ENCODE peak calls at places on chromosomes 5 and 9, in ten cellular contexts. Y is tibial artery; F is IMR-90; D is CD8-positive, alpha-beta memory T cell; I is cardiac muscle cell; W is hepatocyte; H is HCT116; L is ovary; N is breast epithelium; U is H1. E is an unnamed sample.

GRCh38 chr5:142012186-142012785 is 541 bp downstream of the GNPDA1 start:
- DNase-seq in U (peak; percentile 31), N (no peak), F (no peak), W (peak; percentile 48), H (peak; percentile 48), I (peak; percentile 56), Y (peak; percentile 85), D (no peak), L (peak; percentile 41), E (peak; percentile 32)

GRCh38 chr5:37900692-37901091 is 60.9 kb upstream of the GDNF start:
- DNase-seq in W (peak; percentile 12), F (peak; percentile 53), L (peak; percentile 84), I (peak; percentile 47), N (no peak), D (no peak), U (no peak), H (peak; percentile 10), Y (peak; percentile 71), E (peak; percentile 77)

GRCh38 chr5:38162625-38163024 is 95.7 kb upstream of the EGFLAM start:
- DNase-seq in F (peak; percentile 8), U (no peak), W (no peak), D (no peak), L (no peak), N (no peak), I (no peak), H (no peak), Y (no peak), E (no peak)

GRCh38 chr9:114721491-114722362 is 39.7 kb upstream of the TEX48 start:
- DNase-seq in I (peak; percentile 10), U (no peak), Y (no peak), N (no peak), F (peak; percentile 44), H (no peak), L (no peak), D (no peak), W (peak; percentile 85), E (no peak)

GRCh38 chr9:84793251-84793650 is 123.7 kb downstream of the NTRK2 start:
- DNase-seq in Y (no peak), F (no peak), U (no peak), N (no peak), I (no peak), W (no peak), L (no peak), H (no peak), D (no peak), E (no peak)

GRCh38 chr5:29263836-29264235 is 1929.7 kb upstream of the CDH6 start:
- DNase-seq in H (no peak), I (no peak), L (no peak), W (no peak), U (no peak), Y (no peak), D (no peak), N (no peak), F (no peak), E (no peak)

GRCh38 chr5:125408582-125409069 is 662.2 kb upstream of the ZNF608 start:
- DNase-seq in U (no peak), I (peak; percentile 79), N (no peak), D (no peak), W (peak; percentile 18), H (peak; percentile 27), F (peak; percentile 88), Y (no peak), L (no peak), E (no peak)

GRCh38 chr9:93902051-93902779 is 52.9 kb downstream of the BARX1 start:
- DNase-seq in L (peak; percentile 2), U (no peak), H (no peak), N (no peak), W (no peak), I (no peak), F (no peak), D (peak; percentile 22), Y (peak; percentile 49), E (no peak)

DNA sequence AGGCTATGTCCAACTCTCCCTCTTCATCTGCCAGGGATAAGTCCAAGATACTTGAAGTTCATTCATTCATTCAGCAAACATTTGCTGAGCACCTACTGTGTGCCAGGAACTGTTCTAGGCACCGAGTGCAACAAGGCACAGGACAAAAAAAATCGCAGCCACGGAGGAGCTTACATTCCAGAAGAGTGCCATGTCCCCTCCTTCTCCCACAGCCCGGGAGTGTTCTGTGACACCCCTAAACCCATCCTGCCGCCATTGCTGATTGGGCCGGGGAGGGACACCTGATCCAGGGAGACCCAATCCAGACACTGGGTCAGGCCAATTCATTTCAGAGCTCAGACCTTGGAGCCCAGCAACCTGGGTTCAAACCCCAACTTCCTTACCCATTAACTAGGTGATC is 58.1 kb upstream of the NEURL1B start:
- DNase-seq in Y (no peak), D (no peak), I (no peak), L (no peak), U (no peak), F (no peak), W (no peak), H (no peak), N (no peak), E (no peak)
- H3K27me3 ChIP-seq in Y (no peaks in the 10 kb centered on the region), D (no peaks in the 10 kb centered on the region), I (no peaks in the 10 kb centered on the region), L (no peaks in the 10 kb centered on the region), U (no peaks in the 10 kb centered on the region), F (peaks cover 86% of the 10 kb centered on the region), W (peaks cover 10% of the 10 kb centered on the region), H (peaks cover 13% of the 10 kb centered on the region), N (no peaks in the 10 kb centered on the region), E (no peaks in the 10 kb centered on the region)

DNA sequence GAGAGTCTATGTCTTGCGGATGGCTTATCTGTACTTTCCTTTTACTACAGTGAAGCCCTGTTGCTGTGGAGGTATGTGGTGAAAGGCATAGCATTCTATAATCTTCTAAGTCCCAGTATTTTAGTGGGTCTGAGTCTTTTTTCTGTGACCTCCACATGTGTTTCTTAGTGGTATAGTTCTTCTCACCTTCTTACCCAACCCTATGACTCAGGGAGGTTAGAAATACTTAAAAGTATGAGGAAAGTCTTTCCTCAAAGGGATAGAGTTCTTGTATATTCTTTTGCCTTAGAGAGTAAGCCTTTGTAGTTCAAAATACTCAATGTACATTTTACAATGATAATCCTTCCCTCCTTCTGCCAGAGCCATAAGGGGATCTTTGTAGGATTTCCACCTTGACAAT is 621.9 kb upstream of the CTNND2 start:
- DNase-seq in I (no peak), L (no peak), U (no peak), D (no peak), F (no peak), W (no peak), N (no peak), H (no peak), Y (no peak), E (no peak)
- H3K27me3 ChIP-seq in I (no peaks in the 10 kb centered on the region), L (no peaks in the 10 kb centered on the region), U (no peaks in the 10 kb centered on the region), D (no peaks in the 10 kb centered on the region), F (no peaks in the 10 kb centered on the region), W (no peaks in the 10 kb centered on the region), N (no peaks in the 10 kb centered on the region), H (no peaks in the 10 kb centered on the region), Y (no peaks in the 10 kb centered on the region), E (no peaks in the 10 kb centered on the region)

GRCh38 chr5:155049569-155050383 is 36.2 kb downstream of the KIF4B start:
- DNase-seq in W (peak; percentile 42), I (peak; percentile 24), Y (no peak), D (no peak), H (peak; percentile 7), L (no peak), F (peak; percentile 4), U (no peak), N (no peak), E (no peak)

GRCh38 chr5:155053482-155053881 is 39.9 kb downstream of the KIF4B start:
- DNase-seq in N (no peak), D (no peak), F (no peak), L (no peak), W (peak; percentile 42), H (no peak), I (no peak), U (no peak), Y (no peak), E (peak; percentile 19)

GRCh38 chr5:155047818-155048217 is 34.3 kb downstream of the KIF4B start:
- DNase-seq in U (no peak), Y (no peak), W (no peak), N (no peak), I (no peak), D (no peak), L (no peak), H (no peak), F (no peak), E (no peak)

GRCh38 chr5:155052532-155052931 is 39.0 kb downstream of the KIF4B start:
- DNase-seq in Y (no peak), L (no peak), I (no peak), N (no peak), F (no peak), H (no peak), U (no peak), D (no peak), W (peak; percentile 22), E (no peak)

DNA sequence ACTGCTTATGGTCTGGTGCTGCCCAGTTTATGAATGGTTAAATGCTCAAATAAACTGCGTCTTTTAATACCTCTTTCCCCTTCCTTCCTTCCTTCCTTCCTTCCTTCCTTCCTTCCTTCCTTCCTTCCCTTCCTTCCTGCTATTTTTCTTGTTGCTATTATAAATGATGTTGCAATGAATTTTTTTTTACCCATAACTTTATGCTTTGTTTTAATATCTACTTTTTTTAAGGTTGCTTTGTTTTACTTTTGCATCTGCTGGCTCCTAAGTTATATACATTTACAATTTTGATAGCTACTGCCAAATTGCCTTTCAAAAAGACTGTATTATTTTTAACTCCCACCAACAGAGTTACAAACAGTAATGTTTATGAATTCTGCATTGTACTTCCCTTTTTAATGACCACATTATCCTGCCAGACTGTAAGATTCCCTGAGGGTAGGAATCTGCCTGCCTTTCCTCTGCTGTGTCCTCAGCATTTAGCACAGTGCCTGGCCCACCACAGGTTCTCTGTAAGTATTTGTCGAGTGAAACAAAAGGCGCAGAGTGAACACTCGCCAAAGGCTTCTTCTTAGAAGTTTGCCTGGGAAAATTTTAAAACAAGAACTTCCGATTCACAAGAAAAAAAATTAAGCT is 36.9 kb downstream of the KIF4B start:
- DNase-seq in N (no peak), H (no peak), L (no peak), W (peak; percentile 13), I (no peak), D (no peak), F (no peak), U (no peak), Y (no peak), E (no peak)
- H3K27me3 ChIP-seq in N (no peaks in the 10 kb centered on the region), H (peaks cover 10% of the 10 kb centered on the region), L (no peaks in the 10 kb centered on the region), W (no peaks in the 10 kb centered on the region), I (no peaks in the 10 kb centered on the region), D (no peaks in the 10 kb centered on the region), F (no peaks in the 10 kb centered on the region), U (no peaks in the 10 kb centered on the region), Y (no peaks in the 10 kb centered on the region), E (no peaks in the 10 kb centered on the region)

DNA sequence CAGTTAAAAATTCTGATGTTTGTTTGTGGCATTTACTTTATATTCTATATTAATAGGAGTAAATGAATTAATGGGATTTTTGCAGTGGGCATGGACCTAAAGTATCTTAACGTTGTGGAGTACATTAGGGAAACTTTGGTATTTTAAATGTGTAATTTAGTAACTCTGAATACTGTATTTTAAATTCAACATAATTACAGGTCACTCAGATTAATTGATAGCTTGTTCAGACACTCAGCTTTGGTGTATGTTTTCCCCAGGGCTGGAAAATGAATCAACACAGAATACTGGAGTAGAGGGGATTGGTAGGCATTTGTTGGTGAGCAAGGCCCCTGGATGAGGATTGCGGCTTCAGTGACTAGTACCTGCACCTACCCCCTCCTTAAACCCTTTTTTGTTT is 117.5 kb downstream of the TRIO start:
- DNase-seq in F (no peak), D (no peak), N (no peak), W (no peak), I (no peak), L (no peak), H (no peak), Y (no peak), U (no peak), E (no peak)
- H3K27me3 ChIP-seq in F (no peaks in the 10 kb centered on the region), D (no peaks in the 10 kb centered on the region), N (no peaks in the 10 kb centered on the region), W (no peaks in the 10 kb centered on the region), I (no peaks in the 10 kb centered on the region), L (no peaks in the 10 kb centered on the region), H (no peaks in the 10 kb centered on the region), Y (no peaks in the 10 kb centered on the region), U (no peaks in the 10 kb centered on the region), E (no peaks in the 10 kb centered on the region)

GRCh38 chr5:80364892-80365291 is 43.0 kb upstream of the ZFYVE16 start:
- DNase-seq in D (no peak), I (no peak), Y (no peak), W (no peak), F (no peak), U (no peak), L (no peak), H (no peak), N (no peak), E (no peak)
- H3K27me3 ChIP-seq in D (no peaks in the 10 kb centered on the region), I (no peaks in the 10 kb centered on the region), Y (no peaks in the 10 kb centered on the region), W (no peaks in the 10 kb centered on the region), F (peaks cover 2% of the 10 kb centered on the region), U (no peaks in the 10 kb centered on the region), L (no peaks in the 10 kb centered on the region), H (no peaks in the 10 kb centered on the region), N (no peaks in the 10 kb centered on the region), E (no peaks in the 10 kb centered on the region)

E was measured in heart right ventricle.